ENCODE peak calls at places on chromosomes 11 and 22, in seven cellular contexts. E is kidney, T is foreskin fibroblast, C is astrocyte of the spinal cord, I is fibroblast of pulmonary artery, X is body of pancreas, R is esophagus muscularis mucosa. F is an unnamed sample.

GRCh38 chr22:44118645-44119315 is 61.9 kb upstream of the PARVG start:
- DNase-seq in C (no peak), T (no peak), X (no peak), I (no peak), E (peak; percentile 53), R (no peak), F (no peak)

GRCh38 chr11:64765841-64766682 is 6.3 kb upstream of the PYGM start:
- DNase-seq in I (no peak), X (no peak), R (no peak), C (no peak), E (peak; percentile 77), T (no peak), F (no peak)

GRCh38 chr11:36150986-36151385 is 138.2 kb downstream of the COMMD9 start:
- DNase-seq in R (no peak), E (no peak), C (peak; percentile 36), T (peak; percentile 65), I (peak; percentile 60), X (no peak), F (no peak)

GRCh38 chr11:76628408-76628947 is 42.1 kb downstream of the LRRC32 start:
- DNase-seq in C (no peak), E (no peak), X (no peak), R (no peak), I (no peak), T (no peak), F (no peak)

GRCh38 chr22:38938925-38939324 is 18.5 kb upstream of the APOBEC3A start:
- DNase-seq in X (no peak), E (peak; percentile 40), I (no peak), T (no peak), C (no peak), R (no peak), F (no peak)

GRCh38 chr22:39647836-39648500 is 77.4 kb downstream of the CACNA1I start:
- DNase-seq in T (no peak), R (no peak), E (no peak), I (no peak), X (no peak), C (no peak), F (no peak)

GRCh38 chr11:16815047-16815767 is 76.8 kb downstream of the C11orf58 start:
- DNase-seq in T (peak; percentile 72), X (peak; percentile 78), C (peak; percentile 50), E (no peak), R (no peak), I (peak; percentile 36), F (peak; percentile 83)

GRCh38 chr11:65417702-65418430 is 4.7 kb upstream of the NEAT1 start:
- DNase-seq in X (peak; percentile 57), R (no peak), I (peak; percentile 39), E (peak; percentile 88), T (peak; percentile 60), C (peak; percentile 60), F (peak; percentile 82)

GRCh38 chr22:38881464-38881871 is 9.5 kb upstream of the CBX6 start:
- DNase-seq in C (peak; percentile 34), I (peak; percentile 92), R (no peak), E (no peak), X (peak; percentile 75), T (peak; percentile 94), F (peak; percentile 58)

GRCh38 chr11:117473692-117474091 is 146.0 kb downstream of the CEP164 start:
- DNase-seq in C (no peak), E (no peak), X (no peak), R (no peak), I (no peak), T (no peak), F (no peak)

GRCh38 chr22:48650323-48651035 is 1177.2 kb downstream of the BRD1 start:
- DNase-seq in X (no peak), E (no peak), C (no peak), T (no peak), I (no peak), R (no peak), F (no peak)

GRCh38 chr11:3165152-3165705 is at the start of gene OSBPL5:
- DNase-seq in T (peak; percentile 93), I (peak; percentile 64), E (peak; percentile 93), R (no peak), X (peak; percentile 76), C (peak; percentile 62), F (peak; percentile 62)

GRCh38 chr22:23681026-23681809 is 9.6 kb upstream of the RGL4 start:
- DNase-seq in T (no peak), C (no peak), X (no peak), I (no peak), E (no peak), R (no peak), F (no peak)

GRCh38 chr11:29184939-29185890 is 831.6 kb downstream of the KCNA4 start:
- DNase-seq in X (no peak), I (peak; percentile 98), R (no peak), T (peak; percentile 80), C (peak; percentile 96), E (no peak), F (peak; percentile 97)

GRCh38 chr11:72782081-72782920 is 11.5 kb downstream of the STARD10 start:
- DNase-seq in C (no peak), I (no peak), E (no peak), R (no peak), X (peak; percentile 52), T (no peak), F (no peak)

GRCh38 chr11:46895821-46896220 is 22.5 kb downstream of the LRP4 start:
- DNase-seq in R (no peak), E (no peak), T (no peak), C (peak; percentile 35), X (peak; percentile 62), I (no peak), F (no peak)

GRCh38 chr11:17511571-17511970 is 32.6 kb downstream of the USH1C start:
- DNase-seq in I (no peak), X (no peak), R (no peak), C (no peak), T (no peak), E (no peak), F (no peak)

GRCh38 chr22:16965560-16965959 is 42.5 kb downstream of the GAB4 start:
- DNase-seq in I (no peak), E (peak; percentile 33), X (no peak), T (no peak), C (no peak), R (no peak), F (no peak)

GRCh38 chr11:94537051-94537600 is 6.6 kb upstream of the FUT4 start:
- DNase-seq in C (peak; percentile 68), X (no peak), I (peak; percentile 64), E (no peak), T (peak; percentile 71), R (no peak), F (peak; percentile 73)
- H3K4me3 ChIP-seq in C (no peak overlapping the region), X (no peak overlapping the region), I (no peak overlapping the region), E (no peak overlapping the region), T (no peak overlapping the region), R (no peak overlapping the region), F (no peak overlapping the region)

GRCh38 chr11:122294041-122294440 is 178.0 kb upstream of the BLID start:
- DNase-seq in T (no peak), C (no peak), E (no peak), I (no peak), X (no peak), R (no peak), F (no peak)
- TF ChIP-seq CTCF in T (no peak), C (no peak), E (no peak), I (no peak), X (no peak), R (no peak), F (no peak)

GRCh38 chr11:12189543-12190235 is 79.3 kb downstream of the MICAL2 start:
- DNase-seq in R (no peak), E (no peak), T (peak; percentile 39), X (no peak), C (no peak), I (no peak), F (no peak)
- H3K4me3 ChIP-seq in R (no peak overlapping the region), E (no peak overlapping the region), T (no peak overlapping the region), X (no peak overlapping the region), C (no peak overlapping the region), I (no peak overlapping the region), F (no peak overlapping the region)

GRCh38 chr11:103661185-103661584 is 375.3 kb upstream of the DDI1 start:
- DNase-seq in T (no peak), I (no peak), E (no peak), R (no peak), X (peak; percentile 83), C (no peak), F (no peak)

GRCh38 chr11:103661991-103662390 is 374.4 kb upstream of the DDI1 start:
- DNase-seq in C (no peak), R (no peak), I (no peak), X (no peak), T (no peak), E (no peak), F (no peak)

GRCh38 chr11:103656382-103656781 is 380.1 kb upstream of the DDI1 start:
- DNase-seq in R (no peak), E (no peak), X (no peak), T (no peak), C (no peak), I (no peak), F (no peak)

GRCh38 chr11:103659743-103660142 is 376.7 kb upstream of the DDI1 start:
- DNase-seq in I (no peak), R (no peak), T (no peak), X (no peak), E (no peak), C (no peak), F (no peak)

GRCh38 chr11:103659138-103659734 is 377.2 kb upstream of the DDI1 start:
- DNase-seq in X (no peak), T (peak; percentile 49), C (no peak), I (no peak), E (no peak), R (no peak), F (peak; percentile 33)
- TF ChIP-seq CTCF in X (peak; percentile 14), T (peak; percentile 36), C (peak; percentile 28), I (peak; percentile 42), E (no peak), R (peak; percentile 12), F (peak; percentile 59)

GRCh38 chr11:125404136-125404810 is 91.8 kb downstream of the FEZ1 start:
- DNase-seq in R (no peak), C (no peak), X (no peak), I (no peak), T (no peak), E (peak; percentile 44), F (peak; percentile 34)
- H3K4me3 ChIP-seq in R (peak overlapping the region; percentile 25), C (no peak overlapping the region), X (no peak overlapping the region), I (no peak overlapping the region), T (no peak overlapping the region), E (no peak overlapping the region), F (no peak overlapping the region)

F was measured in choroid plexus epithelial cell.